ENCODE peak calls at places on chromosome 1, in ten cellular contexts. U is stomach, I is breast epithelium, T is suprapubic skin, Z is transverse colon, H is K562, A is HepG2, J is H1, R is SK-N-SH, P is Panc1. C is an unnamed sample. For H3K9me3, the result is how much of the 10 kb centered on the place peaks cover.

GRCh38 chr1:38840281-38840680 is 19.3 kb downstream of the RRAGC start:
- DNase-seq in I (no peak), Z (no peak), H (no peak), P (no peak), U (no peak), J (no peak), R (no peak), T (no peak), A (no peak), C (no peak)

GRCh38 chr1:15214507-15214906 is 32.5 kb upstream of the FHAD1 start:
- DNase-seq in A (no peak), J (no peak), Z (peak), I (no peak), R (no peak), T (no peak), H (no peak), P (no peak), U (no peak), C (peak)

GRCh38 chr1:86753700-86754099 is 49.3 kb downstream of the SH3GLB1 start:
- DNase-seq in T (no peak), U (no peak), H (no peak), A (peak), Z (no peak), R (peak), P (no peak), J (no peak), I (no peak), C (no peak)

GRCh38 chr1:152757747-152758146 is at the start of gene KPRP:
- DNase-seq in T (no peak), A (no peak), P (no peak), U (no peak), I (no peak), H (no peak), R (no peak), Z (no peak), J (no peak), C (no peak)

GRCh38 chr1:226597616-226598454 is 49.3 kb downstream of the STUM start:
- DNase-seq in U (no peak), P (no peak), I (no peak), R (no peak), H (no peak), T (no peak), Z (no peak), J (no peak), A (no peak), C (no peak)

GRCh38 chr1:942864-943533 is 16.1 kb downstream of the NOC2L start:
- DNase-seq in P (no peak), J (no peak), T (no peak), Z (peak), R (no peak), U (no peak), H (peak), A (no peak), I (no peak), C (peak)

GRCh38 chr1:231612393-231613089 is 14.0 kb upstream of the DISC1 start:
- DNase-seq in J (no peak), R (no peak), H (no peak), I (no peak), T (no peak), A (no peak), P (no peak), U (peak), Z (peak), C (peak)

GRCh38 chr1:33383974-33384767 is 46.7 kb downstream of the PHC2 start:
- DNase-seq in A (no peak), T (no peak), U (no peak), Z (no peak), P (no peak), J (no peak), I (no peak), R (no peak), H (no peak), C (no peak)

GRCh38 chr1:55310517-55310927 is 95.4 kb upstream of the USP24 start:
- DNase-seq in U (no peak), P (peak), I (no peak), R (peak), Z (no peak), J (no peak), H (no peak), T (no peak), A (no peak), C (no peak)

GRCh38 chr1:184329255-184329953 is 57.4 kb upstream of the C1orf21 start:
- DNase-seq in A (no peak), U (no peak), I (no peak), Z (peak), R (no peak), P (no peak), J (no peak), H (no peak), T (no peak), C (no peak)

GRCh38 chr1:172764378-172764777 is 105.5 kb downstream of the FASLG start:
- DNase-seq in R (no peak), I (no peak), T (no peak), J (no peak), U (peak), A (no peak), Z (no peak), P (no peak), H (no peak), C (no peak)

GRCh38 chr1:92882817-92883216 is 51.0 kb downstream of the RPL5 start:
- DNase-seq in Z (peak), U (no peak), P (no peak), A (no peak), I (no peak), R (peak), T (no peak), J (no peak), H (no peak), C (no peak)

GRCh38 chr1:159941867-159942560 is 3.4 kb downstream of the IGSF9 start:
- DNase-seq in P (no peak), T (no peak), U (no peak), J (no peak), Z (no peak), I (no peak), A (no peak), R (no peak), H (no peak), C (no peak)

GRCh38 chr1:200638073-200638472 is 17.5 kb upstream of the KIF14 start:
- DNase-seq in J (no peak), A (no peak), P (no peak), R (no peak), T (no peak), I (no peak), U (no peak), Z (no peak), H (no peak), C (no peak)

GRCh38 chr1:158180741-158181576 is at the start of gene CD1D:
- DNase-seq in U (no peak), A (no peak), P (no peak), H (no peak), Z (peak), I (no peak), J (peak), T (no peak), R (no peak), C (peak)

GRCh38 chr1:234697741-234698140 is 87.8 kb upstream of the IRF2BP2 start:
- DNase-seq in J (no peak), Z (no peak), H (no peak), A (no peak), T (no peak), R (no peak), U (no peak), I (no peak), P (no peak), C (no peak)

GRCh38 chr1:234698624-234699023 is 88.6 kb upstream of the IRF2BP2 start:
- DNase-seq in I (no peak), P (no peak), U (no peak), Z (no peak), H (no peak), T (no peak), R (no peak), A (no peak), J (no peak), C (no peak)

GRCh38 chr1:234702342-234703000 is 92.5 kb upstream of the IRF2BP2 start:
- DNase-seq in H (no peak), T (peak), I (peak), J (no peak), P (no peak), A (no peak), Z (no peak), R (no peak), U (no peak), C (no peak)

GRCh38 chr1:234701737-234702341 is 91.9 kb upstream of the IRF2BP2 start:
- DNase-seq in P (no peak), J (no peak), H (no peak), U (no peak), A (no peak), Z (no peak), R (no peak), T (no peak), I (no peak), C (no peak)

GRCh38 chr1:234699795-234700665 is 90.1 kb upstream of the IRF2BP2 start:
- DNase-seq in R (peak), J (no peak), H (peak), I (no peak), A (no peak), U (no peak), P (no peak), T (no peak), Z (no peak), C (no peak)
- TF ChIP-seq POLR2AphosphoS5 in R (peak), J (no peak), H (peak), I (no peak), A (no peak), U (peak), P (no peak), T (peak), Z (peak), C (no peak)

GRCh38 chr1:106978477-106979322 is 77.8 kb upstream of the PRMT6 start:
- DNase-seq in U (no peak), H (no peak), A (no peak), I (no peak), P (no peak), Z (no peak), R (peak), J (no peak), T (no peak), C (no peak)

GRCh38 chr1:106972074-106972473 is 84.4 kb upstream of the PRMT6 start:
- DNase-seq in T (no peak), Z (no peak), U (no peak), R (no peak), H (no peak), J (no peak), P (no peak), A (no peak), I (no peak), C (no peak)

DNA sequence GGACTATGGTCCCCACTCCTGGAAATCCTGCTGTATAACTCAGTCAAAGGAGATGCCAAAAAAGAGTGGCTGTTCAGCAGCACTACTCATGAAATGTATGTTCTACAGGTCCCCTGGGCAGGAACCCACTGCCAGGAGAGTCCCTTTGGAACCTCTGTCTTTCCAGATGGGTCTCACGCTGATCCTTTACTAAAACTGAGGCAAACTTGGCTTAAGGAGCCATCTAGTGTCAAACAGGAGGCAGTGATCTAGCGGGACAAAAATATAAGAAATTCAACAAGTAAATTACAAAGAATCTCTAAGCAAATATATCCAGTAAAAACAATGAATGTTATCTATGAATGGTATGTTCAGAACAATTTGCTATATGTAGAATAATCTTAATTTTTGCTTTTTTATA is 80.5 kb upstream of the PRMT6 start:
- DNase-seq in H (no peak), Z (no peak), R (no peak), U (no peak), T (no peak), A (no peak), P (no peak), I (no peak), J (peak), C (no peak)
- TF ChIP-seq CTCF in H (peak), Z (no peak), R (peak), U (no peak), T (no peak), A (peak), P (peak), I (no peak), J (peak), C (no peak)

GRCh38 chr1:46983416-46983815 is 40.1 kb upstream of the CYP4X1 start:
- DNase-seq in H (no peak), A (no peak), T (no peak), J (no peak), I (no peak), P (no peak), U (no peak), R (no peak), Z (no peak), C (no peak)

DNA sequence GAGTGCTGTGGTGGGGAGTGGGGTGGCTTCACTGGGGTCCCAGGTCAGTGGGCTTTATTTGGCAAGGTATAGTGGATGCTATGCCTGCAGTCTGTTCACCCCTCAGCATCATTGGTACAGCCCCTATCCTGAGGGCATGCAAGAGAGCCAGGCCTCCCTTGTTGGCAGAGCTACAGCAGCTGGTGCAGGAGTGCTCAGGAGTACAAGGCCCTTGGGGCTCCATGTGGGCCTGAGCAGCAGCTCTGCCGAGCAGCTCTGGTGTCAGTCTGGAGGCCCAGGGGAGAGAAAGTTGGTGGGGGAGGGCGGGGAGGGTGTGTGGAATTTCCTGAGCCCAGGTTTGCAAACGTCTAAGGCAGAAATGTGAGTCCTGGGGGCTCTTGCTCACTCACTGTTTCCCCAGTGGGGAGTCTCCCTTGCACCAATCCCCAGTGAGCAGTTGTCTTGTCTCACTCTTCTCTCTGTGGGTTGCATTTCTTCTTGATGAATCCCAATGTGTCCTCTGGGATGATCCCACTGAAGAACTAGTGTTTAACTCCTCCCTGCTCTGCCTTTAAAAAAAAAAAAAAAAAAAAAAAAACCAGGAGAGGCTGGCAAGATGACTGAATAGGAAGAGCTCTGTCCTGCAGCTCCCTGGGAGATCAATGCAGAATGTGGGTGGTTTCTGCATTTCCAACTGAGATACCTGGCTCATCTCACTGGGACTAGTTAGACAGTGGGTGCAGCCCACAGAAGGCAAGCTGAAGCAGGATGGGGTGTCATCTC is 39.5 kb upstream of the CYP4X1 start:
- DNase-seq in Z (no peak), T (no peak), P (no peak), U (no peak), H (no peak), I (no peak), R (no peak), J (no peak), A (no peak), C (no peak)
- H3K9me3 ChIP-seq in Z (under half), T (under half), P (under half), U (under half), H (under half), I (under half), R (under half), J (under half), A (under half), C (under half)

DNA sequence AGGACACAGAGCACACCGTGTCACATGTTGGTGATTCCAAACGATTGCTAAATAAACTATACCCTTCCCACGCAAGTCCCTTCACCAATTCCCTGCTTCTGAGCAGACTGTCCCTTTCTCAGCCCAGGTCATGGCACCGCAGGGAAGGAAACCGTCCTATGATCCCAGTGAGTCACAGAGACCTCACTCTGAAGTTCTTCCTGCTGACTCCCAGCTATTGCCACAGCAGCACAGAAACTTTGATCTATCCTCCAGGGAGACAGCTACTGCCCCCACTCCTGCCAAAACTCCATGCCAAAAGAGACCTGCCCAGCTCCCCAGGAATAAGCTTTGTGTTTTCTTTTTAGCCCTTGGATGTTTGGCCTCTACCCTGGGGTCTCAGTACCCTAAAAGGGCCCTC is 19.1 kb downstream of the RIMS3 start:
- DNase-seq in A (peak), J (no peak), P (no peak), U (no peak), T (no peak), R (no peak), I (no peak), H (no peak), Z (no peak), C (no peak)
- TF ChIP-seq POLR2AphosphoS5 in A (no peak), J (no peak), P (no peak), U (no peak), T (no peak), R (no peak), I (no peak), H (no peak), Z (no peak), C (no peak)

GRCh38 chr1:6447818-6448748 is 17.9 kb downstream of the TNFRSF25 start:
- DNase-seq in H (peak), T (no peak), P (no peak), U (no peak), Z (peak), A (peak), R (no peak), J (peak), I (no peak), C (no peak)
- TF ChIP-seq CTCF in H (peak), T (no peak), P (peak), U (no peak), Z (peak), A (peak), R (peak), J (peak), I (no peak), C (no peak)

GRCh38 chr1:31478167-31478566 is 65.2 kb downstream of the SERINC2 start:
- DNase-seq in U (no peak), J (no peak), T (no peak), P (no peak), R (no peak), I (no peak), Z (no peak), A (no peak), H (no peak), C (no peak)

GRCh38 chr1:31482478-31483011 is 69.5 kb downstream of the SERINC2 start:
- DNase-seq in H (no peak), A (no peak), R (no peak), J (no peak), U (no peak), I (no peak), T (no peak), Z (no peak), P (no peak), C (no peak)

GRCh38 chr1:31479801-31480200 is 66.8 kb downstream of the SERINC2 start:
- DNase-seq in A (no peak), U (no peak), P (no peak), Z (no peak), T (no peak), H (no peak), I (no peak), R (no peak), J (no peak), C (no peak)

GRCh38 chr1:31476891-31477846 is 64.2 kb downstream of the SERINC2 start:
- DNase-seq in R (peak), U (no peak), I (no peak), P (no peak), H (no peak), J (no peak), T (no peak), A (no peak), Z (no peak), C (no peak)
- H3K9me3 ChIP-seq in R (under half), U (under half), I (under half), P (under half), H (under half), J (under half), T (under half), A (under half), Z (under half), C (under half)

GRCh38 chr1:204127597-204128242 is 24.1 kb downstream of the ETNK2 start:
- DNase-seq in T (peak), U (peak), P (peak), Z (peak), R (peak), I (peak), J (no peak), H (peak), A (peak), C (peak)
- TF ChIP-seq POLR2AphosphoS5 in T (peak), U (peak), P (no peak), Z (peak), R (no peak), I (peak), J (no peak), H (no peak), A (no peak), C (peak)

DNA sequence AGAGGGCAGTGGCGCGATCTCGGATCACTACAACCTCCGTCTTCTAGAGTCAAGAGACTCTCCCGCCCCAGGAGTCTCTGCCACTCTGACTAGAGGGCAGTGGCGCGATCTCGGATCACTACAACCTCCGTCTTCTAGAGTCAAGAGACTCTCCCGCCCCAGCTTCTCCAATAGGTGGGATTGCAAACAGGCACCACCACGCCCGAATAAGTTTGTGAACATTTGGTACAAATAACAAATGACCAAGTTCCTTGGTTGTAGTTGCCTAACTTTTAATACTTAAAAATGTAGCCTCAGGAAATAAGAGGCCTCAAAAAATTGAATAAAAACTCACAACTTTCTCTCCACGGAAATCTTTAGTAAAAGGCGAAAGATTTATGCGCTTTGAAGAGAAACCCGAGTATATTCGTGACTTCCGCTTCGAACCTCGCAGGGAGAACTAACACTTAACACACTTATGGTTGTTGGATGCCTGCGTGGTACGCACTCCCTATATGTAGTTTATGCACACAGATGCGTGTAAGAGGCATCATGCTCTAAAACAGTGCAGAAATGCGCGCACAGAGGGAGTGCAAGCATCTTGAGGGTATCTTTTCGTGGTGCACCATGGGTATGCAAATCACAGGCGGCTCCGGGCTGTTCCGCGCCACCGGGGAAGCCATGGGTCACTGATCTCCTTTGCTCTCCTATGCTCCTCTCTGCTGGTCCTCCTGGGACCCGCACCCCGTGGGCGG is 11.4 kb downstream of the BTBD19 start:
- DNase-seq in Z (peak), P (peak), R (peak), I (peak), H (peak), U (peak), A (peak), J (peak), T (peak), C (no peak)
- TF ChIP-seq CTCF in Z (no peak), P (no peak), R (no peak), I (no peak), H (peak), U (no peak), A (peak), J (no peak), T (no peak), C (no peak)

C was measured in upper lobe of left lung.